ENCODE peak calls at places on chromosome 13, in seven cellular contexts. One of them, this sample, is unnamed.

GRCh38 chr13:40789275-40790231 is at the start of gene SLC25A15:
- DNase-seq in NCI-H1105 treated with DMSO at 0.1 percent for 48 hours: peak; percentile 49
- DNase-seq in stimulated activated CD4-positive, alpha-beta T cell treated with anti-CD3 and anti-CD28 coated beads, Interleukin-2, amount 100 ng/mL, for 48 hours: peak; percentile 60
- DNase-seq in effector memory CD8-positive, alpha-beta T cell: peak; percentile 66
- DNase-seq in cardiac fibroblast: peak; percentile 92
- DNase-seq in germinal center: peak; percentile 87
- DNase-seq in central memory CD4-positive, alpha-beta T cell: peak; percentile 65
- DNase-seq in this sample: peak; percentile 74

GRCh38 chr13:113951246-113951999 is 22.5 kb downstream of the C13orf46 start:
- DNase-seq in NCI-H1105 treated with DMSO at 0.1 percent for 48 hours: no peak
- DNase-seq in central memory CD4-positive, alpha-beta T cell: no peak
- DNase-seq in cardiac fibroblast: peak; percentile 86
- DNase-seq in stimulated activated CD4-positive, alpha-beta T cell treated with anti-CD3 and anti-CD28 coated beads, Interleukin-2, amount 100 ng/mL, for 48 hours: peak; percentile 56
- DNase-seq in germinal center: peak; percentile 84
- DNase-seq in effector memory CD8-positive, alpha-beta T cell: peak; percentile 23
- DNase-seq in this sample: no peak

GRCh38 chr13:95955719-95956118 is 97.5 kb downstream of the UGGT2 start:
- DNase-seq in stimulated activated CD4-positive, alpha-beta T cell treated with anti-CD3 and anti-CD28 coated beads, Interleukin-2, amount 100 ng/mL, for 48 hours: no peak
- DNase-seq in germinal center: no peak
- DNase-seq in effector memory CD8-positive, alpha-beta T cell: no peak
- DNase-seq in central memory CD4-positive, alpha-beta T cell: no peak
- DNase-seq in cardiac fibroblast: no peak
- DNase-seq in NCI-H1105 treated with DMSO at 0.1 percent for 48 hours: no peak
- DNase-seq in this sample: no peak

GRCh38 chr13:82614086-82614485 is 1268.2 kb downstream of the SLITRK1 start:
- DNase-seq in germinal center: no peak
- DNase-seq in stimulated activated CD4-positive, alpha-beta T cell treated with anti-CD3 and anti-CD28 coated beads, Interleukin-2, amount 100 ng/mL, for 48 hours: no peak
- DNase-seq in central memory CD4-positive, alpha-beta T cell: no peak
- DNase-seq in cardiac fibroblast: no peak
- DNase-seq in effector memory CD8-positive, alpha-beta T cell: no peak
- DNase-seq in NCI-H1105 treated with DMSO at 0.1 percent for 48 hours: no peak
- DNase-seq in this sample: no peak

GRCh38 chr13:45481688-45482087 is 16.9 kb downstream of the COG3 start:
- DNase-seq in NCI-H1105 treated with DMSO at 0.1 percent for 48 hours: no peak
- DNase-seq in effector memory CD8-positive, alpha-beta T cell: no peak
- DNase-seq in central memory CD4-positive, alpha-beta T cell: no peak
- DNase-seq in stimulated activated CD4-positive, alpha-beta T cell treated with anti-CD3 and anti-CD28 coated beads, Interleukin-2, amount 100 ng/mL, for 48 hours: no peak
- DNase-seq in germinal center: no peak
- DNase-seq in cardiac fibroblast: no peak
- DNase-seq in this sample: no peak

GRCh38 chr13:79534596-79534995 is 53.6 kb downstream of the NDFIP2 start:
- DNase-seq in cardiac fibroblast: no peak
- DNase-seq in germinal center: no peak
- DNase-seq in stimulated activated CD4-positive, alpha-beta T cell treated with anti-CD3 and anti-CD28 coated beads, Interleukin-2, amount 100 ng/mL, for 48 hours: no peak
- DNase-seq in NCI-H1105 treated with DMSO at 0.1 percent for 48 hours: no peak
- DNase-seq in central memory CD4-positive, alpha-beta T cell: no peak
- DNase-seq in effector memory CD8-positive, alpha-beta T cell: no peak
- DNase-seq in this sample: no peak

GRCh38 chr13:110713981-110714797 is 689 bp downstream of the ING1 start:
- DNase-seq in cardiac fibroblast: peak; percentile 54
- DNase-seq in germinal center: peak; percentile 63
- DNase-seq in central memory CD4-positive, alpha-beta T cell: peak; percentile 73
- DNase-seq in NCI-H1105 treated with DMSO at 0.1 percent for 48 hours: peak; percentile 54
- DNase-seq in effector memory CD8-positive, alpha-beta T cell: peak; percentile 65
- DNase-seq in stimulated activated CD4-positive, alpha-beta T cell treated with anti-CD3 and anti-CD28 coated beads, Interleukin-2, amount 100 ng/mL, for 48 hours: peak; percentile 44
- DNase-seq in this sample: peak; percentile 38

GRCh38 chr13:43694265-43694664 is 92.5 kb downstream of the ENOX1 start:
- DNase-seq in cardiac fibroblast: no peak
- DNase-seq in germinal center: no peak
- DNase-seq in stimulated activated CD4-positive, alpha-beta T cell treated with anti-CD3 and anti-CD28 coated beads, Interleukin-2, amount 100 ng/mL, for 48 hours: no peak
- DNase-seq in effector memory CD8-positive, alpha-beta T cell: no peak
- DNase-seq in NCI-H1105 treated with DMSO at 0.1 percent for 48 hours: no peak
- DNase-seq in central memory CD4-positive, alpha-beta T cell: no peak
- DNase-seq in this sample: peak; percentile 17

GRCh38 chr13:98234348-98234747 is 57.3 kb upstream of the RNF113B start:
- DNase-seq in cardiac fibroblast: no peak
- DNase-seq in effector memory CD8-positive, alpha-beta T cell: no peak
- DNase-seq in NCI-H1105 treated with DMSO at 0.1 percent for 48 hours: no peak
- DNase-seq in stimulated activated CD4-positive, alpha-beta T cell treated with anti-CD3 and anti-CD28 coated beads, Interleukin-2, amount 100 ng/mL, for 48 hours: no peak
- DNase-seq in germinal center: no peak
- DNase-seq in central memory CD4-positive, alpha-beta T cell: no peak
- DNase-seq in this sample: no peak

GRCh38 chr13:33204130-33204927 is 81.2 kb downstream of the STARD13 start:
- DNase-seq in NCI-H1105 treated with DMSO at 0.1 percent for 48 hours: no peak
- DNase-seq in central memory CD4-positive, alpha-beta T cell: no peak
- DNase-seq in effector memory CD8-positive, alpha-beta T cell: no peak
- DNase-seq in cardiac fibroblast: peak; percentile 94
- DNase-seq in germinal center: no peak
- DNase-seq in stimulated activated CD4-positive, alpha-beta T cell treated with anti-CD3 and anti-CD28 coated beads, Interleukin-2, amount 100 ng/mL, for 48 hours: no peak
- DNase-seq in this sample: no peak